ENCODE peak calls at places on chromosomes 3 and 15, in six cellular contexts. M is stimulated activated naive CD8-positive, alpha-beta T cell treated with anti-CD3 and anti-CD28 coated beads, Interleukin-15, amount 100 ng/mL, for 72 hours; K is activated T-cell treated with anti-CD3 and anti-CD28 coated beads for 1 hour; Z is B cell; J is IMR-90; X is stimulated activated CD4-positive, alpha-beta T cell treated with anti-CD3 and anti-CD28 coated beads, Interleukin-12 subunit alpha, Interleukin-12 subunit beta, amount 100 ng/mL, for 48 hours. T is an unnamed sample.
A peak's percentile ranks its signal among the peaks of the same experiment; 100 is the strongest.

GRCh38 chr3:33915796-33916589 is 117.6 kb downstream of the PDCD6IP start:
- DNase-seq in M (no peak), K (no peak), Z (peak; percentile 11), J (peak; percentile 28), X (no peak), T (peak; percentile 65)

GRCh38 chr3:126883241-126883640 is 99.7 kb upstream of the PLXNA1 start:
- DNase-seq in M (no peak), K (no peak), Z (no peak), J (peak; percentile 66), X (no peak), T (no peak)

GRCh38 chr3:177538743-177539730 is 341.8 kb upstream of the TBL1XR1 start:
- DNase-seq in M (no peak), K (no peak), Z (peak; percentile 44), J (peak; percentile 8), X (no peak), T (no peak)

GRCh38 chr3:139301183-139301582 is 42.6 kb upstream of the MRPS22 start:
- DNase-seq in M (no peak), K (no peak), Z (no peak), J (peak; percentile 46), X (no peak), T (peak; percentile 55)

GRCh38 chr3:68504185-68504584 is 428.2 kb downstream of the TAFA4 start:
- DNase-seq in M (no peak), K (no peak), Z (no peak), J (no peak), X (no peak), T (no peak)

GRCh38 chr3:15319575-15319974 is 12.8 kb downstream of the SH3BP5 start:
- DNase-seq in M (no peak), K (no peak), Z (no peak), J (peak; percentile 46), X (no peak), T (peak; percentile 78)

GRCh38 chr3:53846134-53846850 is at the start of the genes CHDH and IL17RB:
- DNase-seq in M (peak; percentile 9), K (no peak), Z (peak; percentile 30), J (no peak), X (peak; percentile 9), T (no peak)

GRCh38 chr3:190036631-190037030 is 84.1 kb downstream of the P3H2 start:
- DNase-seq in M (no peak), K (no peak), Z (no peak), J (peak; percentile 80), X (no peak), T (no peak)

GRCh38 chr3:116806351-116806750 is 96.8 kb downstream of the TUSC7 start:
- DNase-seq in M (no peak), K (no peak), Z (no peak), J (no peak), X (no peak), T (no peak)

GRCh38 chr15:74365619-74366445 is 1.6 kb downstream of the CYP11A1 start:
- DNase-seq in M (peak; percentile 43), K (no peak), Z (peak; percentile 42), J (peak; percentile 41), X (no peak), T (no peak)

GRCh38 chr3:127141921-127142730 is 50.8 kb upstream of the PRR23E start:
- DNase-seq in M (no peak), K (no peak), Z (no peak), J (no peak), X (no peak), T (no peak)

GRCh38 chr3:97981886-97982285 is 9.7 kb upstream of the RIOX2 start:
- DNase-seq in M (no peak), K (no peak), Z (no peak), J (peak; percentile 21), X (no peak), T (peak; percentile 55)

GRCh38 chr3:66609660-66610547 is 109.1 kb upstream of the LRIG1 start:
- DNase-seq in M (no peak), K (no peak), Z (no peak), J (peak; percentile 90), X (no peak), T (no peak)

GRCh38 chr3:29532473-29532872 is 251.6 kb downstream of the RBMS3 start:
- DNase-seq in M (no peak), K (no peak), Z (no peak), J (no peak), X (no peak), T (no peak)

GRCh38 chr15:78360426-78360825 is 20.3 kb downstream of the CRABP1 start:
- DNase-seq in M (no peak), K (no peak), Z (no peak), J (no peak), X (no peak), T (no peak)

GRCh38 chr3:138297059-138297607 is 32.5 kb downstream of the NME9 start:
- DNase-seq in M (no peak), K (no peak), Z (no peak), J (no peak), X (no peak), T (no peak)

GRCh38 chr3:11558918-11559815 is 84.5 kb downstream of the VGLL4 start:
- DNase-seq in M (no peak), K (no peak), Z (no peak), J (no peak), X (no peak), T (no peak)

GRCh38 chr15:39767921-39768320 is 14.7 kb downstream of the FSIP1 start:
- DNase-seq in M (no peak), K (no peak), Z (no peak), J (no peak), X (no peak), T (no peak)

GRCh38 chr3:44208086-44208485 is 33.6 kb upstream of the TOPAZ1 start:
- DNase-seq in M (no peak), K (no peak), Z (no peak), J (no peak), X (no peak), T (peak; percentile 6)

GRCh38 chr3:101999177-101999778 is 150.0 kb downstream of the NFKBIZ start:
- DNase-seq in M (no peak), K (no peak), Z (no peak), J (no peak), X (no peak), T (no peak)

GRCh38 chr3:186983372-186984058 is 53.2 kb downstream of the ST6GAL1 start:
- DNase-seq in M (no peak), K (no peak), Z (no peak), J (peak; percentile 18), X (no peak), T (no peak)

T was measured in LHCN-M2.